ENCODE peak calls at places on chromosomes 16 and 17, in six cellular contexts. M, B, N, U, J and E are unnamed samples.

GRCh38 chr16:11254913-11255736 is 879 bp downstream of the SOCS1 start:
- DNase-seq in M (no peak), J (no peak), N (peak), U (no peak), B (peak), E (no peak)

GRCh38 chr16:11994187-11995119 is 17.9 kb downstream of the SNX29 start:
- DNase-seq in J (no peak), U (no peak), B (no peak), M (no peak), N (peak), E (peak)

GRCh38 chr17:38460716-38461650 is 32.7 kb downstream of the ARHGAP23 start:
- DNase-seq in M (no peak), B (no peak), J (no peak), N (no peak), U (no peak), E (no peak)

GRCh38 chr16:89170346-89171215 is 967 bp upstream of the CDH15 start:
- DNase-seq in B (no peak), J (no peak), M (peak), U (no peak), N (peak), E (peak)

GRCh38 chr16:72939247-72939646 is 108.7 kb downstream of the ZFHX3 start:
- DNase-seq in U (no peak), N (no peak), J (no peak), B (peak), M (no peak), E (no peak)

GRCh38 chr17:56983380-56983779 is 5.4 kb downstream of the SCPEP1 start:
- DNase-seq in B (no peak), U (no peak), M (no peak), N (no peak), J (no peak), E (no peak)

GRCh38 chr17:32875904-32876413 is 965 bp downstream of the MYO1D start:
- DNase-seq in B (peak), J (no peak), N (no peak), M (no peak), U (no peak), E (peak)

GRCh38 chr16:57091990-57092785 is at the start of gene CPNE2:
- DNase-seq in U (no peak), M (peak), B (peak), N (peak), J (peak), E (peak)